ENCODE peak calls at places on chromosomes 2 and 18, in seven cellular contexts. F, I, U, X, S, A and Z are unnamed samples. For H3K9me3 and H3K4me1, the result is how much of the 10 kb centered on the place peaks cover.

GRCh38 chr2:32559136-32559535 is 68.7 kb upstream of the TTC27 start:
- DNase-seq in F (no peak), I (no peak), U (no peak), X (no peak), S (no peak), A (no peak), Z (no peak)

GRCh38 chr2:137992039-137992646 is 27.9 kb downstream of the HNMT start:
- DNase-seq in F (no peak), I (peak), U (no peak), X (no peak), S (peak), A (no peak), Z (no peak)

GRCh38 chr2:192194065-192194865 is 468 bp downstream of the TMEFF2 start:
- DNase-seq in F (no peak), I (peak), U (no peak), X (peak), S (no peak), A (no peak), Z (no peak)

GRCh38 chr18:22469061-22469689 is 51.5 kb upstream of the CTAGE1 start:
- DNase-seq in F (no peak), I (no peak), U (no peak), X (no peak), S (no peak), A (no peak), Z (no peak)

GRCh38 chr2:3102081-3102914 is 275.3 kb downstream of the EIPR1 start:
- DNase-seq in F (no peak), I (no peak), U (no peak), X (no peak), S (no peak), A (no peak), Z (no peak)

GRCh38 chr2:218853766-218854165 is 5.8 kb upstream of the WNT6 start:
- DNase-seq in F (no peak), I (no peak), U (no peak), X (no peak), S (no peak), A (peak), Z (no peak)

GRCh38 chr18:24629926-24630325 is 169.5 kb downstream of the HRH4 start:
- DNase-seq in F (no peak), I (no peak), U (no peak), X (no peak), S (no peak), A (no peak), Z (no peak)

GRCh38 chr2:20586379-20586715 is 64.6 kb downstream of the HS1BP3 start:
- DNase-seq in F (no peak), I (no peak), U (no peak), X (no peak), S (no peak), A (no peak), Z (no peak)

GRCh38 chr18:39448942-39449341 is 1883.3 kb upstream of the CELF4 start:
- DNase-seq in F (no peak), I (no peak), U (no peak), X (no peak), S (no peak), A (no peak), Z (no peak)

GRCh38 chr2:242030858-242031257 is 161.3 kb downstream of the RTP5 start:
- DNase-seq in F (no peak), I (peak), U (no peak), X (no peak), S (no peak), A (no peak), Z (no peak)

GRCh38 chr2:234535359-234535758 is 38.5 kb upstream of the ARL4C start:
- DNase-seq in F (no peak), I (no peak), U (no peak), X (no peak), S (no peak), A (no peak), Z (no peak)

GRCh38 chr18:10660485-10660884 is 134.7 kb downstream of the NAPG start:
- DNase-seq in F (no peak), I (no peak), U (peak), X (no peak), S (no peak), A (no peak), Z (no peak)

GRCh38 chr2:3463914-3464313 is 55.4 kb downstream of the ADI1 start:
- DNase-seq in F (no peak), I (peak), U (no peak), X (peak), S (no peak), A (no peak), Z (no peak)

GRCh38 chr2:39994151-39994550 is 215.1 kb upstream of the THUMPD2 start:
- DNase-seq in F (no peak), I (no peak), U (no peak), X (no peak), S (no peak), A (no peak), Z (no peak)

GRCh38 chr2:40049782-40050181 is 270.7 kb upstream of the THUMPD2 start:
- DNase-seq in F (no peak), I (no peak), U (no peak), X (no peak), S (no peak), A (no peak), Z (no peak)

GRCh38 chr2:132438650-132439030 is 22.0 kb downstream of the GPR39 start:
- DNase-seq in F (no peak), I (no peak), U (no peak), X (no peak), S (no peak), A (peak), Z (no peak)

GRCh38 chr18:9898792-9899549 is 13.2 kb downstream of the TXNDC2 start:
- DNase-seq in F (no peak), I (no peak), U (no peak), X (no peak), S (no peak), A (peak), Z (no peak)

GRCh38 chr2:8549942-8550341 is 131.9 kb upstream of the ID2 start:
- DNase-seq in F (no peak), I (no peak), U (no peak), X (no peak), S (no peak), A (no peak), Z (no peak)

GRCh38 chr2:223477318-223477717 is 124.8 kb downstream of the SCG2 start:
- DNase-seq in F (no peak), I (no peak), U (no peak), X (no peak), S (no peak), A (no peak), Z (no peak)
- H3K9me3 ChIP-seq in F (under half), I (under half), U (under half), X (under half), S (under half), A (under half), Z (under half)

GRCh38 chr18:30485078-30485477 is 557.5 kb downstream of the DSC3 start:
- DNase-seq in F (no peak), I (no peak), U (no peak), X (no peak), S (no peak), A (no peak), Z (no peak)

GRCh38 chr18:30489890-30490643 is 552.5 kb downstream of the DSC3 start:
- DNase-seq in F (no peak), I (no peak), U (no peak), X (no peak), S (no peak), A (no peak), Z (no peak)

GRCh38 chr18:30491815-30492551 is 550.6 kb downstream of the DSC3 start:
- DNase-seq in F (no peak), I (no peak), U (no peak), X (no peak), S (no peak), A (no peak), Z (no peak)

GRCh38 chr18:30486856-30487255 is 555.7 kb downstream of the DSC3 start:
- DNase-seq in F (no peak), I (no peak), U (no peak), X (no peak), S (no peak), A (no peak), Z (no peak)

GRCh38 chr18:30487962-30488361 is 554.6 kb downstream of the DSC3 start:
- DNase-seq in F (no peak), I (no peak), U (no peak), X (no peak), S (no peak), A (no peak), Z (no peak)
- H3K27ac ChIP-seq in F (no peak), I (no peak), U (no peak), X (no peak), S (no peak), A (no peak), Z (no peak)

DNA sequence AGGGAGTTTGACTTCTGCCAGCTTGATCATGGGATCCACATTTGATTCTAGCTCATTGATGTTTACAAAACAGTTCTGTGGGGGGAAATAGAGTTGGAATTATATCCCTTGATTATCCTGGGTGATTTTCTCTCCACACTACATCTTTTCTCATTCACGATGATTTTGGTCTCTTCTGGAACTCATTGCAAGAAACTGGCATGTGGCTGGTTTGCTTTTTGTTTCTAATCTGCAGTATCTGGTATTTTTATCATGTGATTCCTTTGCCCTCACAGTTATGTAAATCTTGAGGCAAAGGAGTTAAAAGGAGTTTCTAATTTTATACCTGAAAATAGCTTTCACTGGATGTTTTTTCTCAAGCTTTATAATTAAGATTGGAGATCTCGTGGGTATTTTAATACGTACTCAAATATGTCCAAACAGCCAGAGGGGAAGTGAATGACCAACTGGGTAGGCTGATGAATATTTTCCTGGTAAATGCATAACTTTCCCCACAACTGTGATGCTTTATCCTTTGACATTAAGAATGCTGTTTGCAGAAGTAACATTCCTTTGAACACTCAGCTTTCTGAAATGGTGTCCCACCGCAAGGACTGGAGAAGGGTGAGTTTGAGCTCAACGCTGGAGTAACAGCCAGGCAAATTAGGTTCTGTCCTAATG is 502.9 kb upstream of the ZEB2 start:
- DNase-seq in F (no peak), I (no peak), U (no peak), X (no peak), S (no peak), A (peak), Z (no peak)
- H3K4me1 ChIP-seq in F (under half), I (under half), U (under half), X (under half), S (under half), A (half or more), Z (under half)

DNA sequence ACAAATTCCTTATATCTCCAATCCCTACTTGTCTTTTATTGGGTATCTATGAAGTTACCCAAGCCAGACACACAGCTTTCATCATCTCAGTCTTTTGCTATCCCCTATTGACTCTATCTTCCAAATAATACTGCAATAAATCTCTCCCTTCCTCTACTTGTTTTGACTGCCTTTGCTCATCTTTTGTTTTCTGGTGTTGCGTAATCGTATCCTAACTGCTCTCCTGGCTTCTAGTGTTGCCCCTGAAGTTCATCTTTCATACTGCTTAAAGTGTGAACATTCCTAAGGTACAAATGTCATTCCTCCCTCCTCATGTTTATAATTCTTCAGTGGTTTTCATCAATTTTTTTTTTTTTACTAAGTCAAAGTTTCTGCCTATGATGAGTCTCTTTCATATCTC is 491.3 kb upstream of the DCC start:
- DNase-seq in F (no peak), I (no peak), U (no peak), X (no peak), S (no peak), A (no peak), Z (no peak)
- H3K9me3 ChIP-seq in F (under half), I (under half), U (under half), X (under half), S (under half), A (under half), Z (under half)

GRCh38 chr18:23523429-23524212 is 20.3 kb downstream of the RMC1 start:
- DNase-seq in F (no peak), I (no peak), U (no peak), X (no peak), S (no peak), A (no peak), Z (no peak)
- H3K27ac ChIP-seq in F (no peak), I (no peak), U (no peak), X (peak), S (no peak), A (no peak), Z (no peak)

DNA sequence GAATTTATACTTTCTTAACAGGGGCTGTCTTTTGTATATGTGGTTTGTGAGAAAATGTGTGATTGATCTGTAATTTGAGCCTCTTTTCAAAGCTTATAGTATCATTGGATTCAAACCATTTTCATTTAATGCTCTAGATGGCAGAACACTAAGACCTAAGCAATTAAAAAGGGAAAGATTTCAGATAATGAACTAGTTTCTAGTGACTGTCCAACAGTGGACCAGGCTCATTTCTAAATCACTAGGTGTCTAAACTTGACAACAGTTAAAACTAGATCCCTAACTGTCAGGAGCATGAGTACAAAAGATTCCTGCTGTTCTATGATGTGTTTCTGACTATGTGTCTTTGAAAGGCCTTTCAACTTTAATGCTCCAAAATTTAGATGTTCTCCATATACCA is 54.6 kb downstream of the ANKRD44 start:
- DNase-seq in F (no peak), I (no peak), U (peak), X (no peak), S (no peak), A (no peak), Z (no peak)
- H3K4me1 ChIP-seq in F (under half), I (under half), U (half or more), X (half or more), S (under half), A (under half), Z (under half)

GRCh38 chr2:188725981-188726380 is 248.2 kb upstream of the COL3A1 start:
- DNase-seq in F (no peak), I (no peak), U (no peak), X (no peak), S (no peak), A (no peak), Z (no peak)
- H3K9me3 ChIP-seq in F (under half), I (under half), U (under half), X (under half), S (under half), A (under half), Z (under half)

DNA sequence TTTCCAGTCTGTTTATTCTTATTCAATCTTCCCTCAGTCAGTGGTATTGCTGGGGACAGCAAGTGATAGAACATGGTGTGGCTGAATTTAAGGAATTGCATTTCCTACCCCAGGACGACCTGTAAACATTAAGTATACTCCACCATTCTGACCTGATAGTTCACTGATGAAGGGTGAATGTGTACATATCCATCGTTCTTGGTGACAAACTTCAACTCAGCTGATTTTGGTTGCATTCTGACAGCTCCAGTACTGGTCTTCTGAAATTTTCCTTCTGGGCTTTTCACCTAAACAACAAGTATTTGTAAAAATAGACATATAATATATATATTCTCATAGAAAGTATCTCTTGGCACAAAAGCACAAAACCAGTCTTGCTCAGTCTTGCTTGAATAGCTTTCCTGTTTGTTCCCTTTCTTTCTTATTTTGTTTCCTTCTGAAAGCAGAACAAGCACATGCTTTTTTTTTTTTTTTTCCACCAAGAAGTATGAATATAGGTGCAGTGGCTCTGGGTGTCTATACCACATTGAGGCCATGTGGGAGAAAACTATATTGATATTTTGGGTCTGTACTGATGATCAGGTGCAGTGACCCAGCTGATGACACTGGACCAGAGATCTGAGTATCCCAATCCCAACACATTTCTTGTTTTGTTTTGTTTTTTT is 28.5 kb downstream of the GEMIN6 start:
- DNase-seq in F (no peak), I (no peak), U (no peak), X (no peak), S (no peak), A (no peak), Z (no peak)
- H3K27ac ChIP-seq in F (no peak), I (no peak), U (no peak), X (no peak), S (no peak), A (no peak), Z (no peak)

GRCh38 chr18:12839526-12840196 is 44.4 kb downstream of the PTPN2 start:
- DNase-seq in F (no peak), I (no peak), U (peak), X (no peak), S (no peak), A (no peak), Z (no peak)

GRCh38 chr18:12838178-12838634 is 45.8 kb downstream of the PTPN2 start:
- DNase-seq in F (peak), I (no peak), U (peak), X (peak), S (no peak), A (peak), Z (no peak)

GRCh38 chr18:12840382-12840781 is 43.7 kb downstream of the PTPN2 start:
- DNase-seq in F (no peak), I (no peak), U (no peak), X (no peak), S (no peak), A (no peak), Z (no peak)

GRCh38 chr18:12837747-12838146 is 46.3 kb downstream of the PTPN2 start:
- DNase-seq in F (no peak), I (no peak), U (no peak), X (no peak), S (no peak), A (peak), Z (no peak)

GRCh38 chr18:12839057-12839525 is 44.9 kb downstream of the PTPN2 start:
- DNase-seq in F (no peak), I (no peak), U (peak), X (no peak), S (no peak), A (peak), Z (no peak)
- H3K4me1 ChIP-seq in F (under half), I (under half), U (under half), X (half or more), S (under half), A (under half), Z (half or more)